ENCODE peak calls at places on chromosomes 7 and 10, in five cellular contexts. Y, G, I, B and K are unnamed samples.

GRCh38 chr7:101924171-101924570 is 106.7 kb downstream of the CUX1 start:
- DNase-seq in Y (no peak), G (no peak), I (no peak), B (peak), K (no peak)

GRCh38 chr10:101485681-101486554 is 102.1 kb downstream of the POLL start:
- DNase-seq in Y (no peak), G (no peak), I (no peak), B (peak), K (no peak)

GRCh38 chr7:143305423-143306070 is 10.4 kb upstream of the CLCN1 start:
- DNase-seq in Y (peak), G (peak), I (peak), B (no peak), K (peak)

GRCh38 chr7:139595806-139596205 is 72.3 kb downstream of the CLEC2L start:
- DNase-seq in Y (no peak), G (no peak), I (no peak), B (no peak), K (no peak)

GRCh38 chr10:14356921-14357320 is 26.2 kb upstream of the FRMD4A start:
- DNase-seq in Y (no peak), G (no peak), I (no peak), B (no peak), K (no peak)

GRCh38 chr7:151351967-151352366 is 10.4 kb downstream of the NUB1 start:
- DNase-seq in Y (peak), G (no peak), I (peak), B (no peak), K (peak)

GRCh38 chr10:43125274-43125845 is 12.9 kb upstream of the CSGALNACT2 start:
- DNase-seq in Y (no peak), G (no peak), I (no peak), B (no peak), K (no peak)

GRCh38 chr10:74823791-74824183 is 2.6 kb upstream of the KAT6B start:
- DNase-seq in Y (no peak), G (no peak), I (no peak), B (no peak), K (no peak)

GRCh38 chr10:96387151-96387550 is 28.3 kb upstream of the OPALIN start:
- DNase-seq in Y (no peak), G (no peak), I (no peak), B (no peak), K (no peak)

GRCh38 chr10:945778-946177 is 14.3 kb upstream of the LARP4B start:
- DNase-seq in Y (no peak), G (no peak), I (no peak), B (no peak), K (no peak)

GRCh38 chr7:76997381-76998262 is 34.5 kb downstream of the SPDYE17 start:
- DNase-seq in Y (no peak), G (no peak), I (no peak), B (no peak), K (no peak)

GRCh38 chr10:103554488-103555320 is 61.2 kb downstream of the NEURL1 start:
- DNase-seq in Y (peak), G (peak), I (no peak), B (peak), K (no peak)